ENCODE peak calls at places on chromosomes 7 and 10, in ten cellular contexts. One of them, this sample, is unnamed.

GRCh38 chr7:98323597-98324322 is 42.3 kb downstream of the BRI3 start:
- DNase-seq in neural crest cell: no peak
- DNase-seq in fibroblast of mammary gland: peak; percentile 10
- DNase-seq in left ventricle myocardium inferior: no peak
- DNase-seq in colonic mucosa: no peak
- DNase-seq in LNCaP clone FGC: no peak
- DNase-seq in PC-3: no peak
- DNase-seq in thoracic aorta: no peak
- DNase-seq in PC-9: no peak
- DNase-seq in GM20000: no peak
- DNase-seq in this sample: no peak

GRCh38 chr7:65317372-65317771 is 56.3 kb upstream of the ZNF92 start:
- DNase-seq in LNCaP clone FGC: no peak
- DNase-seq in left ventricle myocardium inferior: no peak
- DNase-seq in PC-9: no peak
- DNase-seq in thoracic aorta: no peak
- DNase-seq in neural crest cell: no peak
- DNase-seq in colonic mucosa: no peak
- DNase-seq in fibroblast of mammary gland: no peak
- DNase-seq in PC-3: no peak
- DNase-seq in GM20000: no peak
- DNase-seq in this sample: no peak

GRCh38 chr10:120460776-120461175 is 3.7 kb downstream of the PLPP4 start:
- DNase-seq in PC-3: peak; percentile 90
- DNase-seq in fibroblast of mammary gland: peak; percentile 78
- DNase-seq in PC-9: no peak
- DNase-seq in GM20000: no peak
- DNase-seq in colonic mucosa: no peak
- DNase-seq in LNCaP clone FGC: no peak
- DNase-seq in neural crest cell: no peak
- DNase-seq in left ventricle myocardium inferior: no peak
- DNase-seq in thoracic aorta: no peak
- DNase-seq in this sample: no peak

GRCh38 chr10:30573714-30574422 is 55.7 kb downstream of the LYZL2 start:
- DNase-seq in PC-3: no peak
- DNase-seq in fibroblast of mammary gland: no peak
- DNase-seq in neural crest cell: no peak
- DNase-seq in left ventricle myocardium inferior: no peak
- DNase-seq in PC-9: no peak
- DNase-seq in GM20000: no peak
- DNase-seq in LNCaP clone FGC: no peak
- DNase-seq in colonic mucosa: no peak
- DNase-seq in thoracic aorta: no peak
- DNase-seq in this sample: no peak

GRCh38 chr7:30135551-30136271 is 925 bp downstream of the MTURN start:
- DNase-seq in left ventricle myocardium inferior: peak; percentile 58
- DNase-seq in neural crest cell: peak; percentile 26
- DNase-seq in PC-9: peak; percentile 70
- DNase-seq in colonic mucosa: peak; percentile 72
- DNase-seq in fibroblast of mammary gland: peak; percentile 66
- DNase-seq in PC-3: peak; percentile 27
- DNase-seq in thoracic aorta: peak; percentile 37
- DNase-seq in LNCaP clone FGC: no peak
- DNase-seq in GM20000: peak; percentile 75
- DNase-seq in this sample: peak; percentile 59

GRCh38 chr10:125121003-125121402 is 39.4 kb downstream of the CTBP2 start:
- DNase-seq in left ventricle myocardium inferior: no peak
- DNase-seq in PC-9: peak; percentile 49
- DNase-seq in neural crest cell: no peak
- DNase-seq in fibroblast of mammary gland: no peak
- DNase-seq in PC-3: peak; percentile 19
- DNase-seq in thoracic aorta: no peak
- DNase-seq in colonic mucosa: no peak
- DNase-seq in LNCaP clone FGC: no peak
- DNase-seq in GM20000: no peak
- DNase-seq in this sample: no peak

GRCh38 chr10:46254007-46254383 is 32.8 kb upstream of the ANTXRL start:
- DNase-seq in PC-3: no peak
- DNase-seq in thoracic aorta: no peak
- DNase-seq in left ventricle myocardium inferior: no peak
- DNase-seq in PC-9: no peak
- DNase-seq in LNCaP clone FGC: no peak
- DNase-seq in neural crest cell: no peak
- DNase-seq in fibroblast of mammary gland: no peak
- DNase-seq in colonic mucosa: peak; percentile 10
- DNase-seq in GM20000: no peak
- DNase-seq in this sample: no peak

GRCh38 chr7:142348921-142349401 is 91.1 kb upstream of the PRSS58 start:
- DNase-seq in LNCaP clone FGC: no peak
- DNase-seq in PC-9: no peak
- DNase-seq in fibroblast of mammary gland: no peak
- DNase-seq in thoracic aorta: no peak
- DNase-seq in neural crest cell: no peak
- DNase-seq in GM20000: no peak
- DNase-seq in left ventricle myocardium inferior: no peak
- DNase-seq in colonic mucosa: no peak
- DNase-seq in PC-3: no peak
- DNase-seq in this sample: no peak

GRCh38 chr7:47266799-47267198 is 315.1 kb downstream of the TNS3 start:
- DNase-seq in left ventricle myocardium inferior: no peak
- DNase-seq in colonic mucosa: peak; percentile 91
- DNase-seq in thoracic aorta: no peak
- DNase-seq in GM20000: no peak
- DNase-seq in LNCaP clone FGC: no peak
- DNase-seq in PC-3: peak; percentile 35
- DNase-seq in fibroblast of mammary gland: peak; percentile 25
- DNase-seq in PC-9: no peak
- DNase-seq in neural crest cell: no peak
- DNase-seq in this sample: no peak

GRCh38 chr7:99707096-99707495 is 27.3 kb upstream of the CYP3A5 start:
- DNase-seq in PC-3: no peak
- DNase-seq in neural crest cell: no peak
- DNase-seq in GM20000: no peak
- DNase-seq in fibroblast of mammary gland: peak; percentile 21
- DNase-seq in left ventricle myocardium inferior: no peak
- DNase-seq in thoracic aorta: no peak
- DNase-seq in colonic mucosa: no peak
- DNase-seq in PC-9: no peak
- DNase-seq in LNCaP clone FGC: no peak
- DNase-seq in this sample: no peak

GRCh38 chr10:33126742-33127141 is 168.7 kb upstream of the ITGB1 start:
- DNase-seq in neural crest cell: no peak
- DNase-seq in thoracic aorta: no peak
- DNase-seq in PC-9: no peak
- DNase-seq in LNCaP clone FGC: no peak
- DNase-seq in GM20000: no peak
- DNase-seq in fibroblast of mammary gland: no peak
- DNase-seq in left ventricle myocardium inferior: no peak
- DNase-seq in PC-3: no peak
- DNase-seq in colonic mucosa: no peak
- DNase-seq in this sample: no peak

GRCh38 chr7:22622386-22622785 is 104.6 kb upstream of the IL6 start:
- DNase-seq in PC-9: no peak
- DNase-seq in thoracic aorta: no peak
- DNase-seq in neural crest cell: no peak
- DNase-seq in left ventricle myocardium inferior: no peak
- DNase-seq in LNCaP clone FGC: no peak
- DNase-seq in GM20000: no peak
- DNase-seq in fibroblast of mammary gland: no peak
- DNase-seq in PC-3: peak; percentile 8
- DNase-seq in colonic mucosa: no peak
- DNase-seq in this sample: no peak

GRCh38 chr7:36096460-36097095 is 56.5 kb upstream of the EEPD1 start:
- DNase-seq in GM20000: no peak
- DNase-seq in left ventricle myocardium inferior: no peak
- DNase-seq in fibroblast of mammary gland: peak; percentile 5
- DNase-seq in PC-9: no peak
- DNase-seq in thoracic aorta: no peak
- DNase-seq in colonic mucosa: no peak
- DNase-seq in neural crest cell: no peak
- DNase-seq in PC-3: no peak
- DNase-seq in LNCaP clone FGC: no peak
- DNase-seq in this sample: no peak

GRCh38 chr7:96870934-96871333 is 134.4 kb upstream of the DLX6 start:
- DNase-seq in left ventricle myocardium inferior: no peak
- DNase-seq in LNCaP clone FGC: no peak
- DNase-seq in fibroblast of mammary gland: no peak
- DNase-seq in colonic mucosa: no peak
- DNase-seq in neural crest cell: no peak
- DNase-seq in PC-9: no peak
- DNase-seq in PC-3: no peak
- DNase-seq in GM20000: no peak
- DNase-seq in thoracic aorta: no peak
- DNase-seq in this sample: no peak

GRCh38 chr7:6446977-6447588 is 671 bp downstream of the DAGLB start:
- DNase-seq in thoracic aorta: peak; percentile 45
- DNase-seq in left ventricle myocardium inferior: peak; percentile 45
- DNase-seq in fibroblast of mammary gland: peak; percentile 91
- DNase-seq in neural crest cell: peak; percentile 15
- DNase-seq in GM20000: no peak
- DNase-seq in PC-3: peak; percentile 94
- DNase-seq in PC-9: peak; percentile 86
- DNase-seq in LNCaP clone FGC: peak; percentile 34
- DNase-seq in colonic mucosa: peak; percentile 91
- DNase-seq in this sample: no peak

GRCh38 chr10:105837951-105838350 is 1196.9 kb downstream of the SORCS3 start:
- DNase-seq in GM20000: peak; percentile 38
- DNase-seq in PC-9: no peak
- DNase-seq in thoracic aorta: no peak
- DNase-seq in left ventricle myocardium inferior: no peak
- DNase-seq in colonic mucosa: no peak
- DNase-seq in neural crest cell: no peak
- DNase-seq in fibroblast of mammary gland: peak; percentile 0
- DNase-seq in LNCaP clone FGC: no peak
- DNase-seq in PC-3: peak; percentile 11
- DNase-seq in this sample: no peak

GRCh38 chr7:77698042-77698625 is 1.9 kb downstream of the RSBN1L start:
- DNase-seq in colonic mucosa: no peak
- DNase-seq in PC-3: no peak
- DNase-seq in GM20000: no peak
- DNase-seq in PC-9: no peak
- DNase-seq in thoracic aorta: no peak
- DNase-seq in neural crest cell: no peak
- DNase-seq in fibroblast of mammary gland: no peak
- DNase-seq in left ventricle myocardium inferior: no peak
- DNase-seq in LNCaP clone FGC: no peak
- DNase-seq in this sample: no peak

DNA sequence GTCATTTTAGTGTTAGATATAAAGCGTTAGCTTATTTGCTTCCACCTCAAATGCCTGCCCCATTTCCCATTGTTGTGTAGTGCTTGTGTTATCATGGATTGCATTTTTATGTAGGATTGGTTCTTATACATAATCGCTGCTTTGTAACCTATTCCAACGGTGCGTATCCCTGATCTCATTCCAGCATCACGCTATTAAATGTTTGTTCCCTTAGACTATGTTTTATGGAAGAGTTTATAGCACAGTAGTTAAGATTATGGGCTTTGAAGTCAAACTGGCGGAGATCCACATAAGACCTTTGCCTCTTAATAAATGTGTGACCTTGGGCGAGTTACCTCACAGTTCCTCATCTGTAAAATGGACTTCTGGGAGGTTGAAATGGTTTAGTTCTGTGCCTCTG is 34.0 kb upstream of the ELN start:
- DNase-seq in thoracic aorta: no peak
- DNase-seq in LNCaP clone FGC: peak; percentile 63
- DNase-seq in left ventricle myocardium inferior: no peak
- DNase-seq in GM20000: no peak
- DNase-seq in PC-9: no peak
- DNase-seq in neural crest cell: no peak
- DNase-seq in fibroblast of mammary gland: no peak
- DNase-seq in PC-3: no peak
- DNase-seq in colonic mucosa: no peak
- DNase-seq in this sample: no peak
- TF ChIP-seq CTCF in thoracic aorta: no peak
- TF ChIP-seq CTCF in LNCaP clone FGC: no peak
- TF ChIP-seq CTCF in left ventricle myocardium inferior: no peak
- TF ChIP-seq CTCF in GM20000: no peak
- TF ChIP-seq CTCF in PC-9: no peak
- TF ChIP-seq CTCF in neural crest cell: no peak
- TF ChIP-seq CTCF in fibroblast of mammary gland: no peak
- TF ChIP-seq CTCF in PC-3: no peak
- TF ChIP-seq CTCF in colonic mucosa: no peak
- TF ChIP-seq CTCF in this sample: no peak

GRCh38 chr10:112446855-112447691 is at the start of the genes VTI1A and ZDHHC6:
- DNase-seq in colonic mucosa: peak; percentile 90
- DNase-seq in fibroblast of mammary gland: peak; percentile 80
- DNase-seq in thoracic aorta: peak; percentile 49
- DNase-seq in left ventricle myocardium inferior: peak; percentile 84
- DNase-seq in PC-9: peak; percentile 65
- DNase-seq in PC-3: peak; percentile 75
- DNase-seq in LNCaP clone FGC: peak; percentile 75
- DNase-seq in GM20000: peak; percentile 85
- DNase-seq in neural crest cell: peak; percentile 77
- DNase-seq in this sample: peak; percentile 81
- TF ChIP-seq CTCF in colonic mucosa: no peak
- TF ChIP-seq CTCF in fibroblast of mammary gland: peak; percentile 23
- TF ChIP-seq CTCF in thoracic aorta: no peak
- TF ChIP-seq CTCF in left ventricle myocardium inferior: peak; percentile 29
- TF ChIP-seq CTCF in PC-9: no peak
- TF ChIP-seq CTCF in PC-3: no peak
- TF ChIP-seq CTCF in LNCaP clone FGC: no peak
- TF ChIP-seq CTCF in GM20000: no peak
- TF ChIP-seq CTCF in neural crest cell: no peak
- TF ChIP-seq CTCF in this sample: no peak

GRCh38 chr7:116195451-116195850 is 14.9 kb upstream of the TES start:
- DNase-seq in thoracic aorta: no peak
- DNase-seq in GM20000: no peak
- DNase-seq in LNCaP clone FGC: no peak
- DNase-seq in neural crest cell: no peak
- DNase-seq in colonic mucosa: no peak
- DNase-seq in fibroblast of mammary gland: peak; percentile 64
- DNase-seq in PC-9: no peak
- DNase-seq in left ventricle myocardium inferior: no peak
- DNase-seq in PC-3: no peak
- DNase-seq in this sample: no peak
- TF ChIP-seq CTCF in thoracic aorta: no peak
- TF ChIP-seq CTCF in GM20000: no peak
- TF ChIP-seq CTCF in LNCaP clone FGC: no peak
- TF ChIP-seq CTCF in neural crest cell: no peak
- TF ChIP-seq CTCF in colonic mucosa: no peak
- TF ChIP-seq CTCF in fibroblast of mammary gland: no peak
- TF ChIP-seq CTCF in PC-9: no peak
- TF ChIP-seq CTCF in left ventricle myocardium inferior: no peak
- TF ChIP-seq CTCF in PC-3: no peak
- TF ChIP-seq CTCF in this sample: no peak

DNA sequence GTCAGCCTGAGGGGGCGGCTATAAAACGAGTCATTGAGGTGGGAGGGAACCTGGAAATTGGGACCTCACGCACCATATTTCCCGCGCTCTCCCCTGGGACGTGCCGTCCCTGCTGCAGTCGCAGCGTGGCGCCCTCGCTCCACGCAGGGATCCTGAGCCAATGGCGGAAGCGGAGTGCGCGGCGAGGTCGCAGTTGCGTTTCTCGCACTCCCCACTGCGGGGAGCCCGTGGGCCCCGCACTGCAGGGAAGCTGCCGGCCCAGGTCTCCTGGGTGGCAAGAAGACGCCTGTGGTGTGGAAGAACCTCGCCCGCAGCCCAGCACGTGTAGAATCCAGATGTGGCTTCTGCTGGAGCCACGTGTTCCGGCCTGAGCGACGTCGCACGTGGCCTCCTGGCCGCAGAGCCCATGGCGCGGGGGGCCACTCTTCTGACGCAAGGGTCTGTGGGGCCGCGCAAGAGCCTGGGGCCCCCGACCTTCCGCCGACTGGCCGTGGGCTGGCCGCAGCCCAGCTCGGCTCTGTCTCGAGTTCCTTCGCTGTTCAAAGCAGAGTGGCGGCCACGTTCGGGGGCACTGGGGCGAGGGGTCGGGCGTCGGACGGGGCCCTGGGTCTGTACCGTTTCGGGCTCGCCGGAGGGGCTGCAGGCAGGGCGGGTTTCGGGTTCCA is 26.4 kb downstream of the HIF1AN start:
- DNase-seq in fibroblast of mammary gland: peak; percentile 61
- DNase-seq in thoracic aorta: no peak
- DNase-seq in GM20000: peak; percentile 89
- DNase-seq in colonic mucosa: peak; percentile 67
- DNase-seq in PC-9: peak; percentile 63
- DNase-seq in left ventricle myocardium inferior: peak; percentile 38
- DNase-seq in LNCaP clone FGC: peak; percentile 23
- DNase-seq in neural crest cell: peak; percentile 68
- DNase-seq in PC-3: peak; percentile 21
- DNase-seq in this sample: peak; percentile 62
- TF ChIP-seq CTCF in fibroblast of mammary gland: peak; percentile 59
- TF ChIP-seq CTCF in thoracic aorta: peak; percentile 47
- TF ChIP-seq CTCF in GM20000: peak; percentile 91
- TF ChIP-seq CTCF in colonic mucosa: peak; percentile 95
- TF ChIP-seq CTCF in PC-9: peak; percentile 64
- TF ChIP-seq CTCF in left ventricle myocardium inferior: peak; percentile 76
- TF ChIP-seq CTCF in LNCaP clone FGC: peak; percentile 98
- TF ChIP-seq CTCF in neural crest cell: peak; percentile 95
- TF ChIP-seq CTCF in PC-3: peak; percentile 50
- TF ChIP-seq CTCF in this sample: no peak

This sample was measured in activated B cell treated with CpG ODN at 0.5 μM for 24 hours.